ENCODE peak calls at places on chromosomes 5 and 9, in five cellular contexts. U, M, R, E and T are unnamed samples.
A peak's percentile ranks its signal among the peaks of the same experiment; 100 is the strongest.

GRCh38 chr9:128001411-128002298 is 20.9 kb upstream of the EEIG1 start:
- DNase-seq in U (no peak), M (peak; percentile 56), R (peak; percentile 95), E (peak; percentile 72), T (peak; percentile 96)

GRCh38 chr9:98472216-98472615 is 216.8 kb upstream of the TBC1D2 start:
- DNase-seq in U (no peak), M (peak; percentile 64), R (no peak), E (no peak), T (no peak)

GRCh38 chr9:14018061-14018460 is 295.9 kb downstream of the NFIB start:
- DNase-seq in U (no peak), M (peak; percentile 24), R (no peak), E (peak; percentile 85), T (no peak)

GRCh38 chr5:82331557-82331956 is 53.4 kb upstream of the RPS23 start:
- DNase-seq in U (no peak), M (no peak), R (no peak), E (no peak), T (no peak)

GRCh38 chr5:81122271-81122670 is 110.9 kb upstream of the CKMT2 start:
- DNase-seq in U (no peak), M (no peak), R (no peak), E (no peak), T (no peak)

GRCh38 chr9:81608289-81608657 is 81.1 kb downstream of the TLE1 start:
- DNase-seq in U (no peak), M (no peak), R (no peak), E (no peak), T (no peak)

GRCh38 chr5:55603947-55604346 is 69.2 kb upstream of the PLPP1 start:
- DNase-seq in U (no peak), M (no peak), R (no peak), E (peak; percentile 78), T (no peak)

GRCh38 chr9:134706522-134706921 is 64.9 kb downstream of the COL5A1 start:
- DNase-seq in U (no peak), M (no peak), R (no peak), E (no peak), T (no peak)

GRCh38 chr5:54867310-54867944 is 118.0 kb downstream of the ESM1 start:
- DNase-seq in U (peak; percentile 38), M (peak; percentile 83), R (no peak), E (peak; percentile 83), T (peak; percentile 88)

GRCh38 chr5:134833340-134834032 is 12.3 kb upstream of the C5orf24 start:
- DNase-seq in U (no peak), M (no peak), R (no peak), E (peak; percentile 79), T (peak; percentile 42)

GRCh38 chr5:42676362-42676761 is 80.3 kb upstream of the CCDC152 start:
- DNase-seq in U (no peak), M (no peak), R (no peak), E (no peak), T (no peak)

GRCh38 chr5:43840424-43841232 is 237.6 kb downstream of the NNT start:
- DNase-seq in U (no peak), M (no peak), R (no peak), E (peak; percentile 92), T (no peak)

GRCh38 chr9:20553750-20554149 is 68.5 kb downstream of the MLLT3 start:
- DNase-seq in U (no peak), M (no peak), R (no peak), E (no peak), T (no peak)

GRCh38 chr9:87862536-87863268 is 20.0 kb upstream of the SPATA31E1 start:
- DNase-seq in U (peak; percentile 35), M (peak; percentile 37), R (peak; percentile 74), E (peak; percentile 62), T (peak; percentile 93)

GRCh38 chr5:61275841-61276240 is 56.2 kb upstream of the ZSWIM6 start:
- DNase-seq in U (no peak), M (no peak), R (no peak), E (peak; percentile 64), T (peak; percentile 32)

GRCh38 chr5:62489471-62489870 is 76.9 kb downstream of the IPO11 start:
- DNase-seq in U (no peak), M (no peak), R (no peak), E (peak; percentile 7), T (peak; percentile 58)

GRCh38 chr5:173855162-173855994 is 32.8 kb upstream of the CPEB4 start:
- DNase-seq in U (no peak), M (no peak), R (peak; percentile 44), E (no peak), T (no peak)

GRCh38 chr5:11459716-11460115 is 444.5 kb downstream of the CTNND2 start:
- DNase-seq in U (no peak), M (no peak), R (no peak), E (no peak), T (no peak)

GRCh38 chr9:79570449-79571308 is 1.1 kb upstream of the TLE4 start:
- DNase-seq in U (no peak), M (peak; percentile 71), R (no peak), E (peak; percentile 64), T (peak; percentile 92)

DNA sequence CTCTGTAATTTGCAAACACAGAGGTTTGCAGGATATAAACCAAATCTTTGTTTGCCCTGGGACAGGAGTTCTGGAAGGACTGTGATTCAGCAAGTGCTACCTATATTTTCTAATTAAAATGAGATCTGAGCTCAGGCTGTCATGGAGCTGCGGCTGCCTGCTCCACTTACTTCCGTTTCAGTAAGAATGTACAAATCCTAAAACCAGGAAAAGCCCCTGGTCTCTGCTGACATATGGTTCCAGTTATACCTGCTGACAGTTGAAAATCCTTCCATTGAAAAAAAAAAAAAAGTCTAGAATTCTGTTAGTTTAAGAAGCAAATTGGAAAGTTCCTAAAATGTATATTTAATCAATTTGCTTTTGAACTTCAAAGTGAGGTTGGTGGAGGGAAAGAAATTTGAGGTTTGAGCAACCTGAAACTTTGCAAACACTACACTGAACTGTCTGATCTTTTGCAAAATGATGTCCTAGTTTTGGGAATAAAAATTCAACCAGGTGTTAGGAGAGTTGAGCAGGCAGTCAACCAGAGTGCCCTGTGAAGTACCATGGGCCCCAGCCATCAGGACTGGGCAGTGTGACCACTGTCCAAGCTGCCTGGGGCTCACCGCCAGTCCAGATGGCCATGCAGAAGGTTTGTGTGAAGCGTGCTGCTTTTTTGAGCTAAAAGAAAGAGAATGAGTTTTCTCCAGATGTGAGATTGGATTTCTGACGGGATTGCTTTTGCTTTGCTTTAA is 50.6 kb downstream of the SHB start:
- DNase-seq in U (no peak), M (no peak), R (no peak), E (no peak), T (peak; percentile 22)
- H3K4me2 ChIP-seq in U (peak overlapping the region; percentile 52), M (peak overlapping the region; percentile 62), R (peak overlapping the region; percentile 72), E (peak overlapping the region; percentile 49), T (peak overlapping the region; percentile 46)

GRCh38 chr9:133612051-133612450 is 2.9 kb upstream of the FAM163B start:
- DNase-seq in U (no peak), M (no peak), R (no peak), E (no peak), T (peak; percentile 48)
- H3K27me3 ChIP-seq in U (peaks cover 80% of the 10 kb centered on the region), M (peaks cover 58% of the 10 kb centered on the region), R (peaks cover 94% of the 10 kb centered on the region), E (peaks cover 4% of the 10 kb centered on the region), T (peaks cover 53% of the 10 kb centered on the region)

GRCh38 chr5:161850491-161850890 is 2.6 kb downstream of the GABRA1 start:
- DNase-seq in U (no peak), M (no peak), R (no peak), E (no peak), T (no peak)

GRCh38 chr5:161847447-161847846 is 473 bp upstream of the GABRA1 start:
- DNase-seq in U (no peak), M (no peak), R (no peak), E (no peak), T (no peak)

GRCh38 chr5:161851691-161852299 is 3.9 kb downstream of the GABRA1 start:
- DNase-seq in U (no peak), M (peak; percentile 5), R (no peak), E (no peak), T (no peak)

GRCh38 chr5:161846731-161847130 is 1.2 kb upstream of the GABRA1 start:
- DNase-seq in U (no peak), M (peak; percentile 65), R (no peak), E (no peak), T (no peak)

DNA sequence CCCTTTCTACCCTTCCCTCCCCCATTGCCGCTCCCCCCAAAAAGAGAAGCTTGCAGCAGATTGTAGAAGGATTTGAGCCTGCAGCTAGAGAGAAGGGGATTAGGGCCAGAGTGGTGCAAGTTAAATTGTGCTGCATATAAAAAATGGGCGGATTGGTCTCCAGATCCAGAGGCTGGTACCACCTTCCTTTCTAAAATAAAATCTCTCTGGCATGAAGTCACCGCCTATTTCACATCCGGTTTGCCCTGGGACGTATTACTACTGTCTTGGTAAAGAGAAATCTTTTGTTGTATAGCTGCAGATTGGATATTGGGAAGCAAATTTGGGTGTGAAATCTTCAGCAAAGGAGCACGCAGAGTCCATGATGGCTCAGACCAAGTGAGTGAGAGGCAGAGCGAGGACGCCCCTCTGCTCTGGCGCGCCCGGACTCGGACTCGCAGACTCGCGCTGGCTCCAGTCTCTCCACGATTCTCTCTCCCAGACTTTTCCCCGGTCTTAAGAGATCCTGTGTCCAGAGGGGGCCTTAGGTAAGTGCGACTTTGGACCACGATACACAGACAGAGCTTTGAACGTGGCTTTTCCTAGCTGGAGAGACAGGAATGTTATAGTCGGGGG is at the start of gene GABRA1:
- DNase-seq in U (no peak), M (peak; percentile 48), R (no peak), E (no peak), T (no peak)
- TF ChIP-seq CTCF in U (no peak), M (no peak), R (no peak), E (no peak), T (no peak)

GRCh38 chr9:94925751-94926456 is 199.4 kb downstream of the AOPEP start:
- DNase-seq in U (no peak), M (no peak), R (peak; percentile 81), E (no peak), T (no peak)
- H3K4me2 ChIP-seq in U (no peak overlapping the region), M (no peak overlapping the region), R (peak overlapping the region; percentile 0), E (no peak overlapping the region), T (no peak overlapping the region)

GRCh38 chr5:35956429-35956828 is 18.0 kb upstream of the CAPSL start:
- DNase-seq in U (no peak), M (no peak), R (no peak), E (no peak), T (no peak)

GRCh38 chr5:35954175-35954574 is 15.8 kb upstream of the CAPSL start:
- DNase-seq in U (no peak), M (no peak), R (no peak), E (no peak), T (no peak)
- H3K27me3 ChIP-seq in U (peaks cover 71% of the 10 kb centered on the region), M (no peaks in the 10 kb centered on the region), R (peaks cover 62% of the 10 kb centered on the region), E (peaks cover 11% of the 10 kb centered on the region), T (peaks cover 21% of the 10 kb centered on the region)